ENCODE peak calls at places on chromosome 6, in five cellular contexts. One of them, this sample, is unnamed.

GRCh38 chr6:52191824-52192223 is 5.6 kb downstream of the IL17A start:
- DNase-seq in GM23338: no peak
- DNase-seq in GM12878: no peak
- DNase-seq in hepatocyte: peak; percentile 34
- DNase-seq in neural progenitor cell: no peak
- DNase-seq in this sample: no peak

GRCh38 chr6:56821005-56821432 is 133.9 kb upstream of the BEND6 start:
- DNase-seq in hepatocyte: no peak
- DNase-seq in neural progenitor cell: no peak
- DNase-seq in GM23338: no peak
- DNase-seq in GM12878: no peak
- DNase-seq in this sample: no peak

GRCh38 chr6:24340998-24341934 is 16.6 kb downstream of the DCDC2 start:
- DNase-seq in hepatocyte: peak; percentile 29
- DNase-seq in GM23338: no peak
- DNase-seq in neural progenitor cell: no peak
- DNase-seq in GM12878: no peak
- DNase-seq in this sample: no peak

GRCh38 chr6:132161283-132161682 is 210.1 kb upstream of the CCN2 start:
- DNase-seq in neural progenitor cell: peak; percentile 50
- DNase-seq in GM12878: no peak
- DNase-seq in GM23338: peak; percentile 75
- DNase-seq in hepatocyte: peak; percentile 51
- DNase-seq in this sample: no peak

GRCh38 chr6:164570791-164571190 is 738.6 kb downstream of the C6orf118 start:
- DNase-seq in hepatocyte: no peak
- DNase-seq in GM23338: no peak
- DNase-seq in GM12878: no peak
- DNase-seq in neural progenitor cell: no peak
- DNase-seq in this sample: no peak

GRCh38 chr6:158854214-158855101 is 35.3 kb upstream of the EZR start:
- DNase-seq in hepatocyte: peak; percentile 48
- DNase-seq in GM23338: peak; percentile 72
- DNase-seq in GM12878: no peak
- DNase-seq in neural progenitor cell: no peak
- DNase-seq in this sample: peak; percentile 53

GRCh38 chr6:7025861-7026260 is 81.9 kb upstream of the RREB1 start:
- DNase-seq in GM23338: no peak
- DNase-seq in neural progenitor cell: no peak
- DNase-seq in hepatocyte: no peak
- DNase-seq in GM12878: no peak
- DNase-seq in this sample: no peak

GRCh38 chr6:11198663-11199603 is 33.5 kb downstream of the NEDD9 start:
- DNase-seq in GM23338: no peak
- DNase-seq in GM12878: no peak
- DNase-seq in hepatocyte: no peak
- DNase-seq in neural progenitor cell: no peak
- DNase-seq in this sample: no peak

GRCh38 chr6:38264605-38265004 is 375.1 kb downstream of the BTBD9 start:
- DNase-seq in hepatocyte: peak; percentile 74
- DNase-seq in neural progenitor cell: peak; percentile 60
- DNase-seq in GM12878: no peak
- DNase-seq in GM23338: peak; percentile 28
- DNase-seq in this sample: no peak

GRCh38 chr6:38261626-38262025 is 378.1 kb downstream of the BTBD9 start:
- DNase-seq in GM12878: no peak
- DNase-seq in hepatocyte: no peak
- DNase-seq in GM23338: no peak
- DNase-seq in neural progenitor cell: no peak
- DNase-seq in this sample: no peak

GRCh38 chr6:38259736-38260135 is 380.0 kb downstream of the BTBD9 start:
- DNase-seq in GM12878: no peak
- DNase-seq in neural progenitor cell: no peak
- DNase-seq in GM23338: no peak
- DNase-seq in hepatocyte: no peak
- DNase-seq in this sample: no peak

GRCh38 chr6:38262609-38263008 is 377.1 kb downstream of the BTBD9 start:
- DNase-seq in GM23338: no peak
- DNase-seq in hepatocyte: no peak
- DNase-seq in GM12878: no peak
- DNase-seq in neural progenitor cell: no peak
- DNase-seq in this sample: no peak

GRCh38 chr6:38262041-38262440 is 377.7 kb downstream of the BTBD9 start:
- DNase-seq in GM23338: peak; percentile 57
- DNase-seq in neural progenitor cell: no peak
- DNase-seq in GM12878: no peak
- DNase-seq in hepatocyte: peak; percentile 67
- DNase-seq in this sample: no peak
- H2AFZ ChIP-seq in GM23338: peak overlapping the region; percentile 5
- H2AFZ ChIP-seq in neural progenitor cell: peak overlapping the region; percentile 38
- H2AFZ ChIP-seq in GM12878: no peak overlapping the region
- H2AFZ ChIP-seq in hepatocyte: no peak overlapping the region
- H2AFZ ChIP-seq in this sample: no peak overlapping the region

DNA sequence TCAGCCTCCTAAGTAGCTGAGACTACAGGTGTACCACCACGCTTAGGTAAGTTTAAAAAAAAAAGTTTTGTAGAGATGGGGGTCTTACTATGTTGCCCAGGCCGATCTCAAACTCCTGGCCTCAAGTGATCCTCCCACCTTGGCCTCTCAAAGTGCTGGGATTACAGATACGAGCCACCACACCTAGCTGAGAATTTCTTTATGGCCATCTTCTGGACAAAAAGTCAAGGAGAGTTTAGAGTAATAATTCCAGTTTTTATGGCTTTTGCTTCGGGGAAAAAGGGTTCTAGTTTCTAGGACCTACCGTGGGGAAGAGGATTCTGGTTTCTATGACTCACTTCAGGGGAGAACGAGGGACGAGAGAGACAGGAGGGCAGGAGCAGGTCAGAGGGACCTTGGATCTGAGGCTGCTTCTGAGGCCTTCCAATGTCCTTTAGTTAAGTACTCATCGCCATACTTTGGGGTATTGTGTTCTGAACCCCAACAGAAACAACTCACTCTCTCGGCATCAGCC is 69.3 kb upstream of the IER3 start:
- DNase-seq in GM23338: no peak
- DNase-seq in neural progenitor cell: no peak
- DNase-seq in hepatocyte: peak; percentile 42
- DNase-seq in GM12878: no peak
- DNase-seq in this sample: no peak
- H3K4me2 ChIP-seq in GM23338: no peak overlapping the region
- H3K4me2 ChIP-seq in neural progenitor cell: no peak overlapping the region
- H3K4me2 ChIP-seq in hepatocyte: no peak overlapping the region
- H3K4me2 ChIP-seq in GM12878: no peak overlapping the region
- H3K4me2 ChIP-seq in this sample: no peak overlapping the region

GRCh38 chr6:37265031-37265430 is 7.1 kb upstream of the TMEM217 start:
- DNase-seq in GM12878: no peak
- DNase-seq in hepatocyte: no peak
- DNase-seq in GM23338: no peak
- DNase-seq in neural progenitor cell: no peak
- DNase-seq in this sample: no peak
- H2AFZ ChIP-seq in GM12878: no peak overlapping the region
- H2AFZ ChIP-seq in hepatocyte: no peak overlapping the region
- H2AFZ ChIP-seq in GM23338: no peak overlapping the region
- H2AFZ ChIP-seq in neural progenitor cell: no peak overlapping the region
- H2AFZ ChIP-seq in this sample: no peak overlapping the region

GRCh38 chr6:100468966-100469859 is 4.5 kb upstream of the SIM1 start:
- DNase-seq in hepatocyte: no peak
- DNase-seq in GM12878: no peak
- DNase-seq in neural progenitor cell: peak; percentile 63
- DNase-seq in GM23338: peak; percentile 61
- DNase-seq in this sample: no peak

GRCh38 chr6:100466410-100467143 is 1.9 kb upstream of the SIM1 start:
- DNase-seq in GM12878: no peak
- DNase-seq in neural progenitor cell: peak; percentile 56
- DNase-seq in GM23338: peak; percentile 73
- DNase-seq in hepatocyte: no peak
- DNase-seq in this sample: no peak

GRCh38 chr6:100465701-100466409 is 1.1 kb upstream of the SIM1 start:
- DNase-seq in neural progenitor cell: peak; percentile 61
- DNase-seq in hepatocyte: no peak
- DNase-seq in GM23338: peak; percentile 25
- DNase-seq in GM12878: no peak
- DNase-seq in this sample: no peak

GRCh38 chr6:100468013-100468622 is 3.4 kb upstream of the SIM1 start:
- DNase-seq in neural progenitor cell: no peak
- DNase-seq in GM12878: no peak
- DNase-seq in GM23338: no peak
- DNase-seq in hepatocyte: no peak
- DNase-seq in this sample: no peak

GRCh38 chr6:100467144-100468012 is 2.7 kb upstream of the SIM1 start:
- DNase-seq in GM12878: no peak
- DNase-seq in hepatocyte: no peak
- DNase-seq in GM23338: peak; percentile 44
- DNase-seq in neural progenitor cell: peak; percentile 46
- DNase-seq in this sample: no peak
- H3K4me2 ChIP-seq in GM12878: no peak overlapping the region
- H3K4me2 ChIP-seq in hepatocyte: peak overlapping the region; percentile 9
- H3K4me2 ChIP-seq in GM23338: peak overlapping the region; percentile 82
- H3K4me2 ChIP-seq in neural progenitor cell: no peak overlapping the region
- H3K4me2 ChIP-seq in this sample: no peak overlapping the region